ENCODE peak calls at places on chromosome 2, in four cellular contexts. One of them, this sample, is unnamed.

GRCh38 chr2:240926516-240927389 is 20.6 kb downstream of the CROCC2 start:
- DNase-seq in LoVo: no peak
- DNase-seq in ELR: peak
- DNase-seq in activated CD4-positive, alpha-beta T cell treated with anti-CD3 and anti-CD28 coated beads, Interleukin-2, amount 50 U/mL, for 48 hours: no peak
- DNase-seq in this sample: no peak

GRCh38 chr2:113872201-113872600 is 17.7 kb upstream of the ACTR3 start:
- DNase-seq in LoVo: no peak
- DNase-seq in ELR: peak
- DNase-seq in activated CD4-positive, alpha-beta T cell treated with anti-CD3 and anti-CD28 coated beads, Interleukin-2, amount 50 U/mL, for 48 hours: no peak
- DNase-seq in this sample: no peak

GRCh38 chr2:75915851-75916634 is 205.3 kb upstream of the GCFC2 start:
- DNase-seq in LoVo: no peak
- DNase-seq in ELR: no peak
- DNase-seq in activated CD4-positive, alpha-beta T cell treated with anti-CD3 and anti-CD28 coated beads, Interleukin-2, amount 50 U/mL, for 48 hours: no peak
- DNase-seq in this sample: no peak

GRCh38 chr2:223894009-223894408 is 51.1 kb downstream of the WDFY1 start:
- DNase-seq in LoVo: no peak
- DNase-seq in ELR: no peak
- DNase-seq in activated CD4-positive, alpha-beta T cell treated with anti-CD3 and anti-CD28 coated beads, Interleukin-2, amount 50 U/mL, for 48 hours: no peak
- DNase-seq in this sample: no peak

GRCh38 chr2:179020156-179020750 is 29.7 kb downstream of the CCDC141 start:
- DNase-seq in LoVo: peak
- DNase-seq in ELR: peak
- DNase-seq in activated CD4-positive, alpha-beta T cell treated with anti-CD3 and anti-CD28 coated beads, Interleukin-2, amount 50 U/mL, for 48 hours: peak
- DNase-seq in this sample: no peak

GRCh38 chr2:161104054-161104553 is 56.1 kb upstream of the TANK start:
- DNase-seq in LoVo: no peak
- DNase-seq in ELR: peak
- DNase-seq in activated CD4-positive, alpha-beta T cell treated with anti-CD3 and anti-CD28 coated beads, Interleukin-2, amount 50 U/mL, for 48 hours: no peak
- DNase-seq in this sample: no peak

GRCh38 chr2:224086226-224086911 is 47.3 kb upstream of the SERPINE2 start:
- DNase-seq in LoVo: peak
- DNase-seq in ELR: peak
- DNase-seq in activated CD4-positive, alpha-beta T cell treated with anti-CD3 and anti-CD28 coated beads, Interleukin-2, amount 50 U/mL, for 48 hours: no peak
- DNase-seq in this sample: no peak

GRCh38 chr2:232230557-232230956 is 148.0 kb upstream of the ALPP start:
- DNase-seq in LoVo: no peak
- DNase-seq in ELR: peak
- DNase-seq in activated CD4-positive, alpha-beta T cell treated with anti-CD3 and anti-CD28 coated beads, Interleukin-2, amount 50 U/mL, for 48 hours: peak
- DNase-seq in this sample: no peak

GRCh38 chr2:10405441-10405840 is 42.7 kb downstream of the ODC1 start:
- DNase-seq in LoVo: no peak
- DNase-seq in ELR: peak
- DNase-seq in activated CD4-positive, alpha-beta T cell treated with anti-CD3 and anti-CD28 coated beads, Interleukin-2, amount 50 U/mL, for 48 hours: no peak
- DNase-seq in this sample: no peak

GRCh38 chr2:69547984-69548715 is 95.4 kb downstream of the AAK1 start:
- DNase-seq in LoVo: no peak
- DNase-seq in ELR: no peak
- DNase-seq in activated CD4-positive, alpha-beta T cell treated with anti-CD3 and anti-CD28 coated beads, Interleukin-2, amount 50 U/mL, for 48 hours: no peak
- DNase-seq in this sample: no peak

GRCh38 chr2:205117125-205117524 is 565.2 kb upstream of the NRP2 start:
- DNase-seq in LoVo: no peak
- DNase-seq in ELR: no peak
- DNase-seq in activated CD4-positive, alpha-beta T cell treated with anti-CD3 and anti-CD28 coated beads, Interleukin-2, amount 50 U/mL, for 48 hours: no peak
- DNase-seq in this sample: no peak

GRCh38 chr2:105764059-105764458 is 19.3 kb downstream of the NCK2 start:
- DNase-seq in LoVo: no peak
- DNase-seq in ELR: no peak
- DNase-seq in activated CD4-positive, alpha-beta T cell treated with anti-CD3 and anti-CD28 coated beads, Interleukin-2, amount 50 U/mL, for 48 hours: no peak
- DNase-seq in this sample: no peak

GRCh38 chr2:211093743-211094303 is 537.4 kb downstream of the CPS1 start:
- DNase-seq in LoVo: peak
- DNase-seq in ELR: peak
- DNase-seq in activated CD4-positive, alpha-beta T cell treated with anti-CD3 and anti-CD28 coated beads, Interleukin-2, amount 50 U/mL, for 48 hours: no peak
- DNase-seq in this sample: no peak

GRCh38 chr2:121363632-121364420 is 78.8 kb upstream of the TFCP2L1 start:
- DNase-seq in LoVo: no peak
- DNase-seq in ELR: peak
- DNase-seq in activated CD4-positive, alpha-beta T cell treated with anti-CD3 and anti-CD28 coated beads, Interleukin-2, amount 50 U/mL, for 48 hours: no peak
- DNase-seq in this sample: no peak

GRCh38 chr2:209943776-209944175 is 58.7 kb upstream of the RPE start:
- DNase-seq in LoVo: no peak
- DNase-seq in ELR: no peak
- DNase-seq in activated CD4-positive, alpha-beta T cell treated with anti-CD3 and anti-CD28 coated beads, Interleukin-2, amount 50 U/mL, for 48 hours: no peak
- DNase-seq in this sample: no peak

GRCh38 chr2:229407170-229407569 is 136.1 kb upstream of the PID1 start:
- DNase-seq in LoVo: peak
- DNase-seq in ELR: peak
- DNase-seq in activated CD4-positive, alpha-beta T cell treated with anti-CD3 and anti-CD28 coated beads, Interleukin-2, amount 50 U/mL, for 48 hours: no peak
- DNase-seq in this sample: no peak

GRCh38 chr2:190847504-190848201 is 33.0 kb upstream of the GLS start:
- DNase-seq in LoVo: no peak
- DNase-seq in ELR: no peak
- DNase-seq in activated CD4-positive, alpha-beta T cell treated with anti-CD3 and anti-CD28 coated beads, Interleukin-2, amount 50 U/mL, for 48 hours: no peak
- DNase-seq in this sample: no peak

GRCh38 chr2:25362049-25362563 is 20.4 kb upstream of the DNMT3A start:
- DNase-seq in LoVo: peak
- DNase-seq in ELR: peak
- DNase-seq in activated CD4-positive, alpha-beta T cell treated with anti-CD3 and anti-CD28 coated beads, Interleukin-2, amount 50 U/mL, for 48 hours: peak
- DNase-seq in this sample: peak

GRCh38 chr2:28546242-28546641 is 50.4 kb downstream of the PLB1 start:
- DNase-seq in LoVo: no peak
- DNase-seq in ELR: no peak
- DNase-seq in activated CD4-positive, alpha-beta T cell treated with anti-CD3 and anti-CD28 coated beads, Interleukin-2, amount 50 U/mL, for 48 hours: no peak
- DNase-seq in this sample: no peak

GRCh38 chr2:158692372-158693103 is 102.6 kb upstream of the DAPL1 start:
- DNase-seq in LoVo: no peak
- DNase-seq in ELR: no peak
- DNase-seq in activated CD4-positive, alpha-beta T cell treated with anti-CD3 and anti-CD28 coated beads, Interleukin-2, amount 50 U/mL, for 48 hours: no peak
- DNase-seq in this sample: no peak

GRCh38 chr2:39571197-39571731 is 94.5 kb upstream of the TMEM178A start:
- DNase-seq in LoVo: no peak
- DNase-seq in ELR: no peak
- DNase-seq in activated CD4-positive, alpha-beta T cell treated with anti-CD3 and anti-CD28 coated beads, Interleukin-2, amount 50 U/mL, for 48 hours: no peak
- DNase-seq in this sample: no peak

GRCh38 chr2:176804392-176804791 is 408.2 kb upstream of the HNRNPA3 start:
- DNase-seq in LoVo: no peak
- DNase-seq in ELR: no peak
- DNase-seq in activated CD4-positive, alpha-beta T cell treated with anti-CD3 and anti-CD28 coated beads, Interleukin-2, amount 50 U/mL, for 48 hours: no peak
- DNase-seq in this sample: no peak

GRCh38 chr2:66438498-66439290 is 3.8 kb downstream of the MEIS1 start:
- DNase-seq in LoVo: no peak
- DNase-seq in ELR: peak
- DNase-seq in activated CD4-positive, alpha-beta T cell treated with anti-CD3 and anti-CD28 coated beads, Interleukin-2, amount 50 U/mL, for 48 hours: no peak
- DNase-seq in this sample: no peak

GRCh38 chr2:54859997-54860701 is 136.7 kb downstream of the EML6 start:
- DNase-seq in LoVo: peak
- DNase-seq in ELR: peak
- DNase-seq in activated CD4-positive, alpha-beta T cell treated with anti-CD3 and anti-CD28 coated beads, Interleukin-2, amount 50 U/mL, for 48 hours: no peak
- DNase-seq in this sample: no peak

GRCh38 chr2:113818382-113818951 is 62.0 kb upstream of the SLC35F5 start:
- DNase-seq in LoVo: peak
- DNase-seq in ELR: peak
- DNase-seq in activated CD4-positive, alpha-beta T cell treated with anti-CD3 and anti-CD28 coated beads, Interleukin-2, amount 50 U/mL, for 48 hours: no peak
- DNase-seq in this sample: no peak

GRCh38 chr2:124755386-124755785 is 730.3 kb downstream of the CNTNAP5 start:
- DNase-seq in LoVo: no peak
- DNase-seq in ELR: peak
- DNase-seq in activated CD4-positive, alpha-beta T cell treated with anti-CD3 and anti-CD28 coated beads, Interleukin-2, amount 50 U/mL, for 48 hours: no peak
- DNase-seq in this sample: no peak

GRCh38 chr2:180625006-180625844 is 355.2 kb upstream of the UBE2E3 start:
- DNase-seq in LoVo: no peak
- DNase-seq in ELR: peak
- DNase-seq in activated CD4-positive, alpha-beta T cell treated with anti-CD3 and anti-CD28 coated beads, Interleukin-2, amount 50 U/mL, for 48 hours: no peak
- DNase-seq in this sample: no peak

GRCh38 chr2:60735496-60736250 is 20.4 kb upstream of the PAPOLG start:
- DNase-seq in LoVo: peak
- DNase-seq in ELR: no peak
- DNase-seq in activated CD4-positive, alpha-beta T cell treated with anti-CD3 and anti-CD28 coated beads, Interleukin-2, amount 50 U/mL, for 48 hours: no peak
- DNase-seq in this sample: peak

This sample was measured in immature natural killer cell.